ENCODE peak calls at places on chromosomes 13 and 19, in eight cellular contexts. B is A549; Q is fibroblast of lung; S is stimulated activated CD8-positive, alpha-beta memory T cell treated with anti-CD3 and anti-CD28 coated beads, Interleukin-7, amount 100 ng/mL, for 1 hour; G is heart left ventricle; P is T-cell; Y is right cardiac atrium; V is progenitor cell of endocrine pancreas. U is an unnamed sample.
A peak's percentile ranks its signal among the peaks of the same experiment; 100 is the strongest.

GRCh38 chr13:100485265-100485664 is 103.3 kb downstream of the GGACT start:
- DNase-seq in B (no peak), Q (no peak), S (no peak), G (no peak), P (no peak), Y (no peak), V (no peak), U (no peak)

GRCh38 chr19:16315825-16316505 is 8.7 kb upstream of the KLF2 start:
- DNase-seq in B (no peak), Q (peak; percentile 100), S (no peak), G (peak; percentile 70), P (no peak), Y (peak; percentile 85), V (no peak), U (no peak)

GRCh38 chr13:25473864-25474263 is 102.1 kb downstream of the ATP8A2 start:
- DNase-seq in B (no peak), Q (no peak), S (no peak), G (no peak), P (no peak), Y (no peak), V (no peak), U (no peak)

GRCh38 chr13:42333613-42334328 is 61.8 kb downstream of the AKAP11 start:
- DNase-seq in B (peak; percentile 41), Q (peak; percentile 71), S (no peak), G (no peak), P (no peak), Y (peak; percentile 46), V (no peak), U (peak; percentile 38)

GRCh38 chr13:92590503-92590908 is 636.1 kb upstream of the GPC6 start:
- DNase-seq in B (no peak), Q (peak; percentile 20), S (no peak), G (no peak), P (no peak), Y (no peak), V (no peak), U (no peak)

GRCh38 chr19:4267101-4267900 is 11.8 kb upstream of the SHD start:
- DNase-seq in B (peak; percentile 82), Q (peak; percentile 39), S (peak; percentile 20), G (no peak), P (peak; percentile 27), Y (peak; percentile 84), V (peak; percentile 56), U (peak; percentile 60)

GRCh38 chr13:60959427-60959826 is 456.2 kb downstream of the PCDH20 start:
- DNase-seq in B (no peak), Q (no peak), S (no peak), G (no peak), P (no peak), Y (no peak), V (no peak), U (no peak)

GRCh38 chr19:29795461-29795860 is 16.3 kb upstream of the CCNE1 start:
- DNase-seq in B (no peak), Q (no peak), S (no peak), G (no peak), P (no peak), Y (no peak), V (no peak), U (no peak)

GRCh38 chr19:48551437-48552302 is at the start of gene SULT2B1:
- DNase-seq in B (peak; percentile 78), Q (no peak), S (no peak), G (no peak), P (no peak), Y (no peak), V (no peak), U (no peak)

GRCh38 chr19:41860419-41861097 is 503 bp downstream of the RPS19 start:
- DNase-seq in B (no peak), Q (peak; percentile 40), S (no peak), G (no peak), P (no peak), Y (no peak), V (no peak), U (no peak)

GRCh38 chr13:69199664-69200063 is 908.0 kb upstream of the ATXN8OS start:
- DNase-seq in B (no peak), Q (no peak), S (no peak), G (no peak), P (no peak), Y (no peak), V (no peak), U (peak; percentile 48)

GRCh38 chr13:113547248-113547971 is 37.1 kb upstream of the TFDP1 start:
- DNase-seq in B (no peak), Q (peak; percentile 33), S (no peak), G (peak; percentile 40), P (no peak), Y (peak; percentile 62), V (no peak), U (no peak)

GRCh38 chr13:110197041-110197440 is 109.9 kb downstream of the COL4A1 start:
- DNase-seq in B (no peak), Q (peak; percentile 60), S (no peak), G (no peak), P (no peak), Y (no peak), V (no peak), U (no peak)

GRCh38 chr19:23917856-23918255 is 3.2 kb downstream of the ZNF726 start:
- DNase-seq in B (no peak), Q (no peak), S (no peak), G (no peak), P (no peak), Y (no peak), V (no peak), U (no peak)

GRCh38 chr13:49279112-49279511 is 31.4 kb downstream of the CDADC1 start:
- DNase-seq in B (no peak), Q (no peak), S (no peak), G (no peak), P (no peak), Y (no peak), V (no peak), U (no peak)

GRCh38 chr19:53503126-53503525 is 34.8 kb upstream of the ZNF331 start:
- DNase-seq in B (no peak), Q (no peak), S (no peak), G (no peak), P (no peak), Y (no peak), V (no peak), U (no peak)

GRCh38 chr19:57269515-57270250 is 10.6 kb upstream of the ZNF460 start:
- DNase-seq in B (no peak), Q (peak; percentile 75), S (no peak), G (no peak), P (no peak), Y (no peak), V (no peak), U (no peak)

GRCh38 chr19:18206018-18206417 is 2.2 kb upstream of the RAB3A start:
- DNase-seq in B (no peak), Q (no peak), S (no peak), G (no peak), P (no peak), Y (peak; percentile 56), V (no peak), U (no peak)

GRCh38 chr13:99033814-99034213 is 56.0 kb upstream of the DOCK9 start:
- DNase-seq in B (no peak), Q (peak; percentile 54), S (no peak), G (no peak), P (no peak), Y (no peak), V (no peak), U (peak; percentile 5)

GRCh38 chr19:49400034-49400433 is 12.0 kb downstream of the KASH5 start:
- DNase-seq in B (no peak), Q (peak; percentile 9), S (no peak), G (no peak), P (no peak), Y (no peak), V (no peak), U (no peak)

GRCh38 chr19:13812544-13812943 is 17.3 kb downstream of the ZSWIM4 start:
- DNase-seq in B (no peak), Q (no peak), S (no peak), G (no peak), P (no peak), Y (no peak), V (no peak), U (no peak)